ENCODE peak calls at places on chromosomes 5 and 9, in eight cellular contexts. One of them, this sample, is unnamed.

GRCh38 chr5:109986726-109987125 is 297.0 kb downstream of the MAN2A1 start:
- DNase-seq in upper lobe of left lung: no peak
- DNase-seq in transverse colon: no peak
- DNase-seq in H1: no peak
- DNase-seq in stomach: no peak
- DNase-seq in vagina: no peak
- DNase-seq in HCT116: no peak
- DNase-seq in SK-N-SH: no peak
- DNase-seq in this sample: no peak

GRCh38 chr9:127218818-127219217 is 45.8 kb upstream of the GARNL3 start:
- DNase-seq in upper lobe of left lung: peak; percentile 8
- DNase-seq in H1: no peak
- DNase-seq in stomach: no peak
- DNase-seq in SK-N-SH: no peak
- DNase-seq in vagina: no peak
- DNase-seq in transverse colon: no peak
- DNase-seq in HCT116: no peak
- DNase-seq in this sample: no peak

GRCh38 chr5:168908207-168908606 is 329.0 kb upstream of the PANK3 start:
- DNase-seq in HCT116: no peak
- DNase-seq in transverse colon: no peak
- DNase-seq in vagina: no peak
- DNase-seq in SK-N-SH: no peak
- DNase-seq in stomach: no peak
- DNase-seq in H1: no peak
- DNase-seq in upper lobe of left lung: no peak
- DNase-seq in this sample: no peak

GRCh38 chr5:127002390-127002789 is 28.0 kb downstream of the MARCHF3 start:
- DNase-seq in stomach: no peak
- DNase-seq in transverse colon: no peak
- DNase-seq in vagina: no peak
- DNase-seq in H1: no peak
- DNase-seq in HCT116: no peak
- DNase-seq in upper lobe of left lung: no peak
- DNase-seq in SK-N-SH: peak; percentile 21
- DNase-seq in this sample: no peak

GRCh38 chr5:146342882-146343865 is 4.5 kb downstream of the POU4F3 start:
- DNase-seq in upper lobe of left lung: no peak
- DNase-seq in stomach: no peak
- DNase-seq in vagina: no peak
- DNase-seq in SK-N-SH: no peak
- DNase-seq in HCT116: no peak
- DNase-seq in transverse colon: no peak
- DNase-seq in H1: peak; percentile 62
- DNase-seq in this sample: no peak

GRCh38 chr5:116536279-116537161 is 38.1 kb downstream of the SEMA6A start:
- DNase-seq in transverse colon: peak; percentile 45
- DNase-seq in SK-N-SH: no peak
- DNase-seq in HCT116: no peak
- DNase-seq in H1: no peak
- DNase-seq in stomach: no peak
- DNase-seq in vagina: no peak
- DNase-seq in upper lobe of left lung: no peak
- DNase-seq in this sample: no peak

GRCh38 chr5:2685651-2686050 is 65.8 kb downstream of the IRX2 start:
- DNase-seq in H1: no peak
- DNase-seq in stomach: no peak
- DNase-seq in vagina: no peak
- DNase-seq in upper lobe of left lung: no peak
- DNase-seq in transverse colon: no peak
- DNase-seq in HCT116: no peak
- DNase-seq in SK-N-SH: no peak
- DNase-seq in this sample: no peak

GRCh38 chr5:140251527-140251973 is 51.4 kb downstream of the PFDN1 start:
- DNase-seq in HCT116: peak; percentile 67
- DNase-seq in SK-N-SH: no peak
- DNase-seq in vagina: no peak
- DNase-seq in upper lobe of left lung: peak; percentile 61
- DNase-seq in H1: no peak
- DNase-seq in stomach: no peak
- DNase-seq in transverse colon: no peak
- DNase-seq in this sample: no peak

GRCh38 chr5:179840321-179840720 is 18.3 kb downstream of the MRNIP start:
- DNase-seq in HCT116: no peak
- DNase-seq in upper lobe of left lung: no peak
- DNase-seq in vagina: no peak
- DNase-seq in SK-N-SH: no peak
- DNase-seq in H1: no peak
- DNase-seq in transverse colon: no peak
- DNase-seq in stomach: no peak
- DNase-seq in this sample: no peak

GRCh38 chr5:121870489-121870888 is 18.8 kb downstream of the FTMT start:
- DNase-seq in H1: no peak
- DNase-seq in HCT116: peak; percentile 4
- DNase-seq in upper lobe of left lung: no peak
- DNase-seq in transverse colon: no peak
- DNase-seq in stomach: no peak
- DNase-seq in vagina: no peak
- DNase-seq in SK-N-SH: no peak
- DNase-seq in this sample: no peak

GRCh38 chr9:125744616-125745387 is 2.4 kb upstream of the PBX3 start:
- DNase-seq in H1: no peak
- DNase-seq in HCT116: no peak
- DNase-seq in stomach: no peak
- DNase-seq in vagina: no peak
- DNase-seq in transverse colon: no peak
- DNase-seq in SK-N-SH: no peak
- DNase-seq in upper lobe of left lung: no peak
- DNase-seq in this sample: no peak

GRCh38 chr9:112754578-112754977 is 4.0 kb downstream of the SNX30 start:
- DNase-seq in HCT116: peak; percentile 49
- DNase-seq in upper lobe of left lung: no peak
- DNase-seq in SK-N-SH: no peak
- DNase-seq in transverse colon: no peak
- DNase-seq in vagina: no peak
- DNase-seq in H1: no peak
- DNase-seq in stomach: no peak
- DNase-seq in this sample: no peak

GRCh38 chr5:138659561-138659960 is 84.4 kb upstream of the HSPA9 start:
- DNase-seq in SK-N-SH: no peak
- DNase-seq in HCT116: no peak
- DNase-seq in H1: no peak
- DNase-seq in transverse colon: no peak
- DNase-seq in vagina: no peak
- DNase-seq in stomach: no peak
- DNase-seq in upper lobe of left lung: no peak
- DNase-seq in this sample: no peak

GRCh38 chr9:137865581-137866145 is 11.9 kb upstream of the CACNA1B start:
- DNase-seq in H1: no peak
- DNase-seq in stomach: no peak
- DNase-seq in HCT116: no peak
- DNase-seq in transverse colon: no peak
- DNase-seq in upper lobe of left lung: no peak
- DNase-seq in SK-N-SH: peak; percentile 78
- DNase-seq in vagina: no peak
- DNase-seq in this sample: no peak

GRCh38 chr5:439636-440035 is 3.3 kb upstream of the EXOC3 start:
- DNase-seq in stomach: no peak
- DNase-seq in H1: no peak
- DNase-seq in HCT116: no peak
- DNase-seq in vagina: no peak
- DNase-seq in SK-N-SH: no peak
- DNase-seq in upper lobe of left lung: no peak
- DNase-seq in transverse colon: peak; percentile 5
- DNase-seq in this sample: no peak

GRCh38 chr9:128503870-128504269 is 649 bp upstream of the GLE1 start:
- DNase-seq in upper lobe of left lung: no peak
- DNase-seq in vagina: no peak
- DNase-seq in HCT116: no peak
- DNase-seq in SK-N-SH: peak; percentile 49
- DNase-seq in stomach: no peak
- DNase-seq in transverse colon: peak; percentile 32
- DNase-seq in H1: no peak
- DNase-seq in this sample: no peak

GRCh38 chr5:155027993-155028629 is 14.6 kb downstream of the KIF4B start:
- DNase-seq in SK-N-SH: no peak
- DNase-seq in upper lobe of left lung: no peak
- DNase-seq in transverse colon: no peak
- DNase-seq in HCT116: peak; percentile 27
- DNase-seq in vagina: no peak
- DNase-seq in stomach: no peak
- DNase-seq in H1: no peak
- DNase-seq in this sample: no peak

GRCh38 chr5:150783422-150783928 is 4.9 kb downstream of the SMIM3 start:
- DNase-seq in HCT116: peak; percentile 83
- DNase-seq in H1: no peak
- DNase-seq in upper lobe of left lung: peak; percentile 58
- DNase-seq in transverse colon: peak; percentile 78
- DNase-seq in vagina: peak; percentile 93
- DNase-seq in SK-N-SH: no peak
- DNase-seq in stomach: peak; percentile 54
- DNase-seq in this sample: peak; percentile 92
- TF ChIP-seq POLR2AphosphoS5 in HCT116: peak; percentile 83
- TF ChIP-seq POLR2AphosphoS5 in H1: no peak
- TF ChIP-seq POLR2AphosphoS5 in upper lobe of left lung: peak; percentile 19
- TF ChIP-seq POLR2AphosphoS5 in transverse colon: peak; percentile 88
- TF ChIP-seq POLR2AphosphoS5 in vagina: peak; percentile 90
- TF ChIP-seq POLR2AphosphoS5 in SK-N-SH: peak; percentile 48
- TF ChIP-seq POLR2AphosphoS5 in stomach: peak; percentile 53
- TF ChIP-seq POLR2AphosphoS5 in this sample: peak; percentile 97

GRCh38 chr9:136630662-136630992 is 32.1 kb upstream of the EGFL7 start:
- DNase-seq in upper lobe of left lung: no peak
- DNase-seq in HCT116: no peak
- DNase-seq in H1: no peak
- DNase-seq in SK-N-SH: no peak
- DNase-seq in vagina: no peak
- DNase-seq in stomach: no peak
- DNase-seq in transverse colon: no peak
- DNase-seq in this sample: no peak
- H3K27ac ChIP-seq in upper lobe of left lung: no peak overlapping the region
- H3K27ac ChIP-seq in HCT116: no peak overlapping the region
- H3K27ac ChIP-seq in H1: no peak overlapping the region
- H3K27ac ChIP-seq in SK-N-SH: no peak overlapping the region
- H3K27ac ChIP-seq in vagina: no peak overlapping the region
- H3K27ac ChIP-seq in stomach: no peak overlapping the region
- H3K27ac ChIP-seq in transverse colon: no peak overlapping the region
- H3K27ac ChIP-seq in this sample: no peak overlapping the region

GRCh38 chr5:16853511-16853910 is 82.6 kb downstream of the MYO10 start:
- DNase-seq in stomach: no peak
- DNase-seq in SK-N-SH: no peak
- DNase-seq in transverse colon: no peak
- DNase-seq in HCT116: no peak
- DNase-seq in vagina: no peak
- DNase-seq in upper lobe of left lung: no peak
- DNase-seq in H1: no peak
- DNase-seq in this sample: no peak

GRCh38 chr5:16855475-16855874 is 80.6 kb downstream of the MYO10 start:
- DNase-seq in SK-N-SH: peak; percentile 71
- DNase-seq in vagina: no peak
- DNase-seq in stomach: peak; percentile 39
- DNase-seq in upper lobe of left lung: no peak
- DNase-seq in HCT116: no peak
- DNase-seq in H1: no peak
- DNase-seq in transverse colon: no peak
- DNase-seq in this sample: no peak

GRCh38 chr5:16854351-16854750 is 81.7 kb downstream of the MYO10 start:
- DNase-seq in stomach: no peak
- DNase-seq in transverse colon: no peak
- DNase-seq in vagina: no peak
- DNase-seq in SK-N-SH: no peak
- DNase-seq in upper lobe of left lung: no peak
- DNase-seq in H1: no peak
- DNase-seq in HCT116: no peak
- DNase-seq in this sample: no peak

GRCh38 chr5:16849821-16850220 is 86.3 kb downstream of the MYO10 start:
- DNase-seq in HCT116: no peak
- DNase-seq in transverse colon: no peak
- DNase-seq in vagina: no peak
- DNase-seq in upper lobe of left lung: no peak
- DNase-seq in SK-N-SH: no peak
- DNase-seq in H1: no peak
- DNase-seq in stomach: no peak
- DNase-seq in this sample: no peak

GRCh38 chr5:16852251-16853005 is 83.7 kb downstream of the MYO10 start:
- DNase-seq in transverse colon: no peak
- DNase-seq in HCT116: no peak
- DNase-seq in H1: no peak
- DNase-seq in upper lobe of left lung: no peak
- DNase-seq in vagina: no peak
- DNase-seq in SK-N-SH: no peak
- DNase-seq in stomach: no peak
- DNase-seq in this sample: no peak
- TF ChIP-seq CTCF in transverse colon: no peak
- TF ChIP-seq CTCF in HCT116: no peak
- TF ChIP-seq CTCF in H1: no peak
- TF ChIP-seq CTCF in upper lobe of left lung: no peak
- TF ChIP-seq CTCF in vagina: no peak
- TF ChIP-seq CTCF in SK-N-SH: no peak
- TF ChIP-seq CTCF in stomach: no peak
- TF ChIP-seq CTCF in this sample: no peak

GRCh38 chr5:123035320-123035949 is 1.1 kb downstream of the PPIC start:
- DNase-seq in HCT116: peak; percentile 52
- DNase-seq in upper lobe of left lung: peak; percentile 79
- DNase-seq in SK-N-SH: peak; percentile 35
- DNase-seq in H1: peak; percentile 66
- DNase-seq in stomach: peak; percentile 38
- DNase-seq in vagina: no peak
- DNase-seq in transverse colon: peak; percentile 63
- DNase-seq in this sample: peak; percentile 56

GRCh38 chr5:123039673-123040072 is 3.1 kb upstream of the PPIC start:
- DNase-seq in vagina: no peak
- DNase-seq in HCT116: no peak
- DNase-seq in transverse colon: no peak
- DNase-seq in upper lobe of left lung: no peak
- DNase-seq in stomach: no peak
- DNase-seq in H1: no peak
- DNase-seq in SK-N-SH: no peak
- DNase-seq in this sample: no peak

GRCh38 chr5:123037104-123037418 is 536 bp upstream of the PPIC start:
- DNase-seq in SK-N-SH: no peak
- DNase-seq in upper lobe of left lung: no peak
- DNase-seq in H1: no peak
- DNase-seq in transverse colon: no peak
- DNase-seq in vagina: no peak
- DNase-seq in HCT116: no peak
- DNase-seq in stomach: no peak
- DNase-seq in this sample: no peak

GRCh38 chr5:123035950-123036390 is 555 bp downstream of the PPIC start:
- DNase-seq in HCT116: peak; percentile 2
- DNase-seq in upper lobe of left lung: peak; percentile 69
- DNase-seq in H1: peak; percentile 77
- DNase-seq in vagina: peak; percentile 89
- DNase-seq in stomach: peak; percentile 63
- DNase-seq in transverse colon: peak; percentile 58
- DNase-seq in SK-N-SH: peak; percentile 79
- DNase-seq in this sample: peak; percentile 44

GRCh38 chr5:123036391-123037103 is at the start of gene PPIC:
- DNase-seq in vagina: no peak
- DNase-seq in HCT116: peak; percentile 64
- DNase-seq in upper lobe of left lung: peak; percentile 87
- DNase-seq in stomach: peak; percentile 89
- DNase-seq in transverse colon: peak; percentile 91
- DNase-seq in SK-N-SH: peak; percentile 93
- DNase-seq in H1: peak; percentile 93
- DNase-seq in this sample: peak; percentile 83
- TF ChIP-seq POLR2AphosphoS5 in vagina: no peak
- TF ChIP-seq POLR2AphosphoS5 in HCT116: peak; percentile 86
- TF ChIP-seq POLR2AphosphoS5 in upper lobe of left lung: no peak
- TF ChIP-seq POLR2AphosphoS5 in stomach: peak; percentile 37
- TF ChIP-seq POLR2AphosphoS5 in transverse colon: peak; percentile 82
- TF ChIP-seq POLR2AphosphoS5 in SK-N-SH: peak; percentile 24
- TF ChIP-seq POLR2AphosphoS5 in H1: no peak
- TF ChIP-seq POLR2AphosphoS5 in this sample: peak; percentile 49